ENCODE peak calls at places on chromosomes 13 and 19, in five cellular contexts. One of them, this sample, is unnamed.

GRCh38 chr19:45994456-45994988 is 745 bp upstream of the CCDC61 start:
- DNase-seq in IMR-90: no peak
- DNase-seq in pancreas: no peak
- DNase-seq in colonic mucosa: no peak
- DNase-seq in sigmoid colon: no peak
- DNase-seq in this sample: no peak

GRCh38 chr19:55642153-55643002 is 1.1 kb upstream of the ZNF581 start:
- DNase-seq in IMR-90: no peak
- DNase-seq in colonic mucosa: peak; percentile 57
- DNase-seq in sigmoid colon: peak; percentile 72
- DNase-seq in pancreas: no peak
- DNase-seq in this sample: no peak

GRCh38 chr19:33312065-33312464 is 9.7 kb upstream of the CEBPA start:
- DNase-seq in colonic mucosa: no peak
- DNase-seq in pancreas: no peak
- DNase-seq in IMR-90: no peak
- DNase-seq in sigmoid colon: no peak
- DNase-seq in this sample: no peak

GRCh38 chr19:58519087-58519354 is 589 bp downstream of the ZBTB45 start:
- DNase-seq in pancreas: peak; percentile 55
- DNase-seq in IMR-90: peak; percentile 74
- DNase-seq in sigmoid colon: peak; percentile 84
- DNase-seq in colonic mucosa: peak; percentile 69
- DNase-seq in this sample: peak; percentile 58

GRCh38 chr19:49515767-49516166 is 3.3 kb downstream of the FCGRT start:
- DNase-seq in pancreas: no peak
- DNase-seq in IMR-90: no peak
- DNase-seq in colonic mucosa: no peak
- DNase-seq in sigmoid colon: peak; percentile 80
- DNase-seq in this sample: no peak

GRCh38 chr13:112441779-112442310 is 65.7 kb downstream of the SPACA7 start:
- DNase-seq in IMR-90: no peak
- DNase-seq in sigmoid colon: no peak
- DNase-seq in colonic mucosa: no peak
- DNase-seq in pancreas: no peak
- DNase-seq in this sample: peak; percentile 25

GRCh38 chr13:28585557-28585956 is 73.4 kb upstream of the POMP start:
- DNase-seq in colonic mucosa: no peak
- DNase-seq in pancreas: no peak
- DNase-seq in IMR-90: no peak
- DNase-seq in sigmoid colon: no peak
- DNase-seq in this sample: no peak

GRCh38 chr13:29702912-29703351 is 107.4 kb upstream of the SLC7A1 start:
- DNase-seq in colonic mucosa: no peak
- DNase-seq in pancreas: no peak
- DNase-seq in sigmoid colon: peak; percentile 72
- DNase-seq in IMR-90: peak; percentile 69
- DNase-seq in this sample: no peak

GRCh38 chr19:9535934-9536333 is 2.5 kb downstream of the ZNF426 start:
- DNase-seq in pancreas: no peak
- DNase-seq in colonic mucosa: no peak
- DNase-seq in sigmoid colon: no peak
- DNase-seq in IMR-90: no peak
- DNase-seq in this sample: no peak

GRCh38 chr13:94416454-94417080 is 62.9 kb downstream of the DCT start:
- DNase-seq in colonic mucosa: no peak
- DNase-seq in sigmoid colon: no peak
- DNase-seq in IMR-90: peak; percentile 24
- DNase-seq in pancreas: no peak
- DNase-seq in this sample: no peak

GRCh38 chr13:23436680-23437079 is 3.2 kb upstream of the SACS start:
- DNase-seq in IMR-90: no peak
- DNase-seq in pancreas: no peak
- DNase-seq in sigmoid colon: no peak
- DNase-seq in colonic mucosa: no peak
- DNase-seq in this sample: no peak

GRCh38 chr19:49983645-49984229 is 22.8 kb upstream of the SIGLEC11 start:
- DNase-seq in IMR-90: peak; percentile 37
- DNase-seq in colonic mucosa: peak; percentile 74
- DNase-seq in sigmoid colon: no peak
- DNase-seq in pancreas: peak; percentile 66
- DNase-seq in this sample: peak; percentile 62

GRCh38 chr19:8367327-8368001 is 3.5 kb downstream of the ANGPTL4 start:
- DNase-seq in pancreas: peak; percentile 94
- DNase-seq in sigmoid colon: peak; percentile 97
- DNase-seq in IMR-90: peak; percentile 98
- DNase-seq in colonic mucosa: peak; percentile 79
- DNase-seq in this sample: peak; percentile 72

GRCh38 chr13:37173214-37173613 is 67.8 kb upstream of the CSNK1A1L start:
- DNase-seq in sigmoid colon: no peak
- DNase-seq in pancreas: no peak
- DNase-seq in colonic mucosa: no peak
- DNase-seq in IMR-90: peak; percentile 89
- DNase-seq in this sample: no peak

GRCh38 chr19:6531956-6532243 is 1.1 kb downstream of the TNFSF9 start:
- DNase-seq in pancreas: no peak
- DNase-seq in colonic mucosa: no peak
- DNase-seq in sigmoid colon: no peak
- DNase-seq in IMR-90: no peak
- DNase-seq in this sample: no peak

GRCh38 chr19:36182612-36183454 is 30.6 kb upstream of the COX7A1 start:
- DNase-seq in colonic mucosa: no peak
- DNase-seq in sigmoid colon: no peak
- DNase-seq in pancreas: no peak
- DNase-seq in IMR-90: peak; percentile 77
- DNase-seq in this sample: no peak

GRCh38 chr13:22055259-22055658 is 384.4 kb downstream of the FGF9 start:
- DNase-seq in colonic mucosa: no peak
- DNase-seq in IMR-90: no peak
- DNase-seq in pancreas: no peak
- DNase-seq in sigmoid colon: no peak
- DNase-seq in this sample: no peak

GRCh38 chr13:110349239-110349638 is 42.2 kb downstream of the COL4A2 start:
- DNase-seq in IMR-90: no peak
- DNase-seq in colonic mucosa: no peak
- DNase-seq in pancreas: no peak
- DNase-seq in sigmoid colon: no peak
- DNase-seq in this sample: no peak

GRCh38 chr19:49696865-49697264 is 5.9 kb downstream of the CPT1C start:
- DNase-seq in sigmoid colon: no peak
- DNase-seq in colonic mucosa: no peak
- DNase-seq in pancreas: no peak
- DNase-seq in IMR-90: no peak
- DNase-seq in this sample: no peak

GRCh38 chr19:30785728-30786127 is 413.5 kb downstream of the ZNF536 start:
- DNase-seq in IMR-90: no peak
- DNase-seq in sigmoid colon: no peak
- DNase-seq in colonic mucosa: no peak
- DNase-seq in pancreas: no peak
- DNase-seq in this sample: peak; percentile 0
- TF ChIP-seq CTCF in IMR-90: no peak
- TF ChIP-seq CTCF in sigmoid colon: no peak
- TF ChIP-seq CTCF in colonic mucosa: no peak
- TF ChIP-seq CTCF in pancreas: no peak
- TF ChIP-seq CTCF in this sample: no peak

DNA sequence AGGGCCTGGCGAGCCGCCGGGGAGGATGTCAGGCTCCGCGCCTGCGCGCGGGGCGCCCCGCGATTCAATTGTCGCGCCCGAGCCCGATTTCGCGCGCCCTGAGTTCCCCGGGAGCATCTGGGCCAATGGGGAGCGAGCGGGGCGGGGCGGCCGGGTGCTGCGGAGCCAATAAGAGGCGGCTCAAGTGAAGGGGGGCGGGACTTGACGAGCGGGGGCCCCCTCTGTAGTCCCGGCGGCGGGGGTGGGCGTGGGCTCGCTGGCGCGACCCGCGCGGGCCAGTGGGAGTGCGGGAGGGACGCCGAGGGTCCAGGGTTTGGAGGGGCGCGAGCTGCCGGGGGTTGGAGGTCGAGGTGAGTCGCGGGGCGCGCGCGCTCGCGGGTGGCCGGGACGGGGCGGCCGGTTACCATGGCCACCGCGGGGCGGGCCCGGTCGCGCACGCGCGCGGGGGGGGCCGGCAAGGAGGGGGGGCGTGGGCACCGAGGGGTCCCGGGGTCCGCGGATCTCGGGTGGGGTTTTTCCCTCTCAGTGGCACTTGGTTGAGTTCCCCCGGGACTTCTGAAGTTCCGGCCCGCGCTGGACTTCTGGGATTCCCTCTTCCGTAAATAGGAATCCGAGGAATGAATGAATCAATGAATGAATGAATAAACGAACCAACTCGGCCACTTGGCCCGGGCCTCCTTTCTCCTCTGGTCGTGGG is 744 bp downstream of the UHRF1 start:
- DNase-seq in colonic mucosa: peak; percentile 93
- DNase-seq in sigmoid colon: peak; percentile 94
- DNase-seq in pancreas: peak; percentile 87
- DNase-seq in IMR-90: peak; percentile 79
- DNase-seq in this sample: peak; percentile 89
- H3K4me3 ChIP-seq in colonic mucosa: peak overlapping the region; percentile 80
- H3K4me3 ChIP-seq in sigmoid colon: peak overlapping the region; percentile 72
- H3K4me3 ChIP-seq in pancreas: peak overlapping the region; percentile 72
- H3K4me3 ChIP-seq in IMR-90: peak overlapping the region; percentile 87
- H3K4me3 ChIP-seq in this sample: peak overlapping the region; percentile 72

DNA sequence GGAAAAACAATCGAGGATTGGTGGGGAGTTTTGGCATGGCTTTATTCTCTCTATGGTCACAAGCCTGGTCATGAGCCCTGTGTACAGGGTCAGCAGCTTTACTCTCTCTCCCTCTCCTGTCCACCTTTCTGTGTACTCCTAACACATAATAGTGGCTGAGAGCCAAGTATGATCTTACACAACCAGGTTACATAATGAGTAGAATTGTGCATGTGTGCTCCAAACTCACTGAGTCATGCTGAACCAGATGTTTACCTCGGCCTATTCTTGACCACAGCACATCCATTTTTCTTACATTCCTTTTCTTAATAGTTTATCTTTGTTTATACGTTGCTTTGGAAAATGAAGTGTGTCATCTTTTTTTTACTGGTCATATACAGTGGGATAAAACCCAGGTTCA is 53.1 kb downstream of the ZNF254 start:
- DNase-seq in pancreas: no peak
- DNase-seq in colonic mucosa: no peak
- DNase-seq in sigmoid colon: no peak
- DNase-seq in IMR-90: peak; percentile 96
- DNase-seq in this sample: no peak
- H3K9me3 ChIP-seq in pancreas: peaks cover 2% of the 10 kb centered on the region
- H3K9me3 ChIP-seq in colonic mucosa: peaks cover 10% of the 10 kb centered on the region
- H3K9me3 ChIP-seq in sigmoid colon: peaks cover 3% of the 10 kb centered on the region
- H3K9me3 ChIP-seq in IMR-90: peaks cover 28% of the 10 kb centered on the region
- H3K9me3 ChIP-seq in this sample: no peaks in the 10 kb centered on the region

DNA sequence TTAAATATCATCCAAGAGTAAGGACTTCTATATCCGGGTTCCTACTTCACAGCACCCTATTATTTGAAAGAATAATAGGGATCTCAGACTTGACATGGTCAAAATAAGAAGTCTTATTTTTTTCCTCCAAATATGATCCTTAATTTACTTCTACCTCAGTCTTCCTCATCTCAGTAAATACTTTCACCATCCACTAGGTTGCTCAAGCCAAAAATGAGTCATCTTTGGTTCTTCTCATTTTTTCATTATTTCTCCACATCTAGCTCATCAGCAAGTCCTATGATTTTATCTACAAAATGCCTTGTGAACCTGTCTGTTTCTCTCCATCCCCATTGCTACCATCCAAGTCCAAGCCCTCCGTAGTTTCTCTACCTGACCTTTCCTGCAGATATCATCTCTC is 121.9 kb upstream of the GJB6 start:
- DNase-seq in IMR-90: peak; percentile 67
- DNase-seq in pancreas: no peak
- DNase-seq in sigmoid colon: no peak
- DNase-seq in colonic mucosa: no peak
- DNase-seq in this sample: no peak
- TF ChIP-seq CTCF in IMR-90: peak; percentile 30
- TF ChIP-seq CTCF in pancreas: no peak
- TF ChIP-seq CTCF in sigmoid colon: no peak
- TF ChIP-seq CTCF in colonic mucosa: no peak
- TF ChIP-seq CTCF in this sample: no peak

GRCh38 chr19:19461306-19461670 is 54.1 kb downstream of the TSSK6 start:
- DNase-seq in pancreas: no peak
- DNase-seq in sigmoid colon: no peak
- DNase-seq in colonic mucosa: no peak
- DNase-seq in IMR-90: no peak
- DNase-seq in this sample: no peak

GRCh38 chr19:19461671-19462622 is 53.4 kb downstream of the TSSK6 start:
- DNase-seq in sigmoid colon: peak; percentile 83
- DNase-seq in pancreas: peak; percentile 73
- DNase-seq in IMR-90: no peak
- DNase-seq in colonic mucosa: peak; percentile 69
- DNase-seq in this sample: peak; percentile 51

GRCh38 chr19:19465436-19466070 is 49.8 kb downstream of the TSSK6 start:
- DNase-seq in sigmoid colon: no peak
- DNase-seq in pancreas: peak; percentile 61
- DNase-seq in colonic mucosa: no peak
- DNase-seq in IMR-90: no peak
- DNase-seq in this sample: no peak

GRCh38 chr19:19464339-19465098 is 50.8 kb downstream of the TSSK6 start:
- DNase-seq in pancreas: peak; percentile 77
- DNase-seq in sigmoid colon: no peak
- DNase-seq in IMR-90: peak; percentile 73
- DNase-seq in colonic mucosa: no peak
- DNase-seq in this sample: no peak

GRCh38 chr19:19463348-19464117 is 51.8 kb downstream of the TSSK6 start:
- DNase-seq in colonic mucosa: no peak
- DNase-seq in sigmoid colon: peak; percentile 77
- DNase-seq in IMR-90: peak; percentile 86
- DNase-seq in pancreas: peak; percentile 30
- DNase-seq in this sample: no peak
- H3K4me3 ChIP-seq in colonic mucosa: no peak overlapping the region
- H3K4me3 ChIP-seq in sigmoid colon: peak overlapping the region; percentile 2
- H3K4me3 ChIP-seq in IMR-90: no peak overlapping the region
- H3K4me3 ChIP-seq in pancreas: no peak overlapping the region
- H3K4me3 ChIP-seq in this sample: no peak overlapping the region

GRCh38 chr13:77584111-77584510 is 48.6 kb downstream of the SCEL start:
- DNase-seq in pancreas: no peak
- DNase-seq in colonic mucosa: no peak
- DNase-seq in sigmoid colon: no peak
- DNase-seq in IMR-90: no peak
- DNase-seq in this sample: no peak
- H3K9me3 ChIP-seq in pancreas: no peaks in the 10 kb centered on the region
- H3K9me3 ChIP-seq in colonic mucosa: no peaks in the 10 kb centered on the region
- H3K9me3 ChIP-seq in sigmoid colon: no peaks in the 10 kb centered on the region
- H3K9me3 ChIP-seq in IMR-90: no peaks in the 10 kb centered on the region
- H3K9me3 ChIP-seq in this sample: no peaks in the 10 kb centered on the region

DNA sequence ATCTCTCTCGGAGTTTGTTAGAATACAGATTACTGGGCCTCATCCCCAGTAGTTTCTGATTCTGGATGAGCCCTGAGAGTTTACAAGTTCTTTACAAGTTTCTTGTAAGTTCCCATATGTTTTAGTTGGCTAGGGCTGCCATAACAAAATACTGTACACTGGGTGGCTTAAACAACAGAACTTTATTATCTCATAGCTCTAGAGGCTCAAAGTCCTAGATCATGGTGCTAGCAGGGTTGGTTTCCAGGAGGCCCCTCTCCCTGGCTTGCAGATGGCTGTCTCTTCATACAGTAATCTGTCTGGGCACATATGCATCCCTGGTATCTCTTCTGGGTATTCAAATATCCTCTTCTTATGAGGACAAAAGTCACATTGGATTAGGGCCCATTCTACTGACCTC is 167.2 kb downstream of the KLF5 start:
- DNase-seq in sigmoid colon: no peak
- DNase-seq in colonic mucosa: no peak
- DNase-seq in pancreas: no peak
- DNase-seq in IMR-90: no peak
- DNase-seq in this sample: no peak
- TF ChIP-seq CTCF in sigmoid colon: no peak
- TF ChIP-seq CTCF in colonic mucosa: no peak
- TF ChIP-seq CTCF in pancreas: no peak
- TF ChIP-seq CTCF in IMR-90: no peak
- TF ChIP-seq CTCF in this sample: no peak

GRCh38 chr19:51000426-51000825 is 978 bp downstream of the KLK8 start:
- DNase-seq in sigmoid colon: peak; percentile 32
- DNase-seq in IMR-90: no peak
- DNase-seq in pancreas: no peak
- DNase-seq in colonic mucosa: no peak
- DNase-seq in this sample: no peak
- H3K4me3 ChIP-seq in sigmoid colon: no peak overlapping the region
- H3K4me3 ChIP-seq in IMR-90: no peak overlapping the region
- H3K4me3 ChIP-seq in pancreas: no peak overlapping the region
- H3K4me3 ChIP-seq in colonic mucosa: no peak overlapping the region
- H3K4me3 ChIP-seq in this sample: no peak overlapping the region